ENCODE peak calls at places on chromosomes 5 and 9, in five cellular contexts. J is HL-60, O is fibroblast of mammary gland, Z is IMR-90, H is cardiac muscle cell. M is an unnamed sample.

GRCh38 chr5:59042201-59042600 is 459.3 kb downstream of the RAB3C start:
- DNase-seq in O (peak; percentile 92), Z (peak; percentile 63), J (no peak), H (peak; percentile 71), M (no peak)

GRCh38 chr5:92409131-92409530 is 1026.0 kb upstream of the ARRDC3 start:
- DNase-seq in Z (no peak), H (peak; percentile 6), O (peak; percentile 72), J (no peak), M (no peak)

GRCh38 chr9:128892223-128892892 is 10.4 kb downstream of the LRRC8A start:
- DNase-seq in O (peak; percentile 94), J (no peak), H (peak; percentile 96), Z (peak; percentile 81), M (peak; percentile 89)

GRCh38 chr9:78370991-78371390 is 74.1 kb downstream of the PSAT1 start:
- DNase-seq in Z (no peak), O (no peak), J (no peak), H (no peak), M (no peak)

GRCh38 chr9:98602839-98603238 is 105.9 kb downstream of the GABBR2 start:
- DNase-seq in H (peak; percentile 50), Z (no peak), O (no peak), J (no peak), M (no peak)

GRCh38 chr5:65856520-65856919 is 69.9 kb upstream of the ERBIN start:
- DNase-seq in O (no peak), H (no peak), J (no peak), Z (no peak), M (no peak)

GRCh38 chr5:122165574-122166021 is 36.3 kb downstream of the ZNF474 start:
- DNase-seq in H (peak; percentile 78), J (no peak), Z (peak; percentile 91), O (peak; percentile 68), M (no peak)

GRCh38 chr9:136975624-136976023 is 1.7 kb upstream of the PTGDS start:
- DNase-seq in O (no peak), J (no peak), H (peak; percentile 36), Z (no peak), M (no peak)

GRCh38 chr5:116557669-116558271 is 16.9 kb downstream of the SEMA6A start:
- DNase-seq in H (peak; percentile 38), Z (peak; percentile 8), J (no peak), O (peak; percentile 38), M (no peak)

GRCh38 chr5:125317546-125317995 is 571.1 kb upstream of the ZNF608 start:
- DNase-seq in H (no peak), J (no peak), O (no peak), Z (peak; percentile 16), M (no peak)

GRCh38 chr5:54363669-54364068 is 53.3 kb upstream of the ARL15 start:
- DNase-seq in H (no peak), Z (no peak), J (no peak), O (peak; percentile 53), M (no peak)

GRCh38 chr9:83598487-83598886 is 24.5 kb upstream of the IDNK start:
- DNase-seq in H (peak; percentile 79), Z (peak; percentile 7), J (peak; percentile 82), O (peak; percentile 77), M (no peak)

GRCh38 chr5:26121343-26121742 is 917.0 kb downstream of the CDH9 start:
- DNase-seq in H (no peak), J (no peak), Z (no peak), O (no peak), M (no peak)

GRCh38 chr9:1005043-1005667 is 28.7 kb downstream of the DMRT3 start:
- DNase-seq in Z (peak; percentile 47), H (peak; percentile 72), J (peak; percentile 63), O (peak; percentile 61), M (peak; percentile 27)

GRCh38 chr5:57259704-57260103 is 85.8 kb downstream of the GPBP1 start:
- DNase-seq in J (no peak), O (no peak), H (no peak), Z (peak; percentile 17), M (no peak)

GRCh38 chr9:1400983-1401382 is 350.8 kb downstream of the DMRT2 start:
- DNase-seq in J (no peak), O (no peak), H (no peak), Z (no peak), M (no peak)

GRCh38 chr9:137006116-137007003 is 10.0 kb upstream of the CLIC3 start:
- DNase-seq in J (no peak), H (peak; percentile 73), Z (peak; percentile 9), O (peak; percentile 51), M (no peak)

GRCh38 chr9:17614929-17615328 is 36.1 kb downstream of the SH3GL2 start:
- DNase-seq in J (no peak), H (no peak), O (peak; percentile 4), Z (peak; percentile 6), M (no peak)

GRCh38 chr5:137782055-137782454 is 27.9 kb upstream of the HNRNPA0 start:
- DNase-seq in H (no peak), O (no peak), J (no peak), Z (no peak), M (no peak)

GRCh38 chr5:138468133-138468965 is 3.1 kb downstream of the EGR1 start:
- DNase-seq in O (no peak), H (peak; percentile 60), J (no peak), Z (peak; percentile 54), M (no peak)

GRCh38 chr9:91790912-91791311 is 159.1 kb downstream of the ROR2 start:
- DNase-seq in J (no peak), Z (peak; percentile 89), H (no peak), O (peak; percentile 61), M (no peak)

GRCh38 chr5:68710514-68710913 is 383.3 kb upstream of the SLC30A5 start:
- DNase-seq in H (no peak), Z (no peak), J (no peak), O (no peak), M (no peak)

GRCh38 chr5:4879693-4880303 is 260.3 kb upstream of the ADAMTS16 start:
- DNase-seq in Z (peak; percentile 47), H (peak; percentile 72), O (peak; percentile 74), J (no peak), M (peak; percentile 66)

GRCh38 chr9:97983524-97984187 is 515 bp downstream of the ANP32B start:
- DNase-seq in O (peak; percentile 7), Z (peak; percentile 9), H (peak; percentile 50), J (no peak), M (peak; percentile 63)

GRCh38 chr5:15383469-15383868 is 116.5 kb upstream of the FBXL7 start:
- DNase-seq in Z (peak; percentile 28), O (peak; percentile 22), J (no peak), H (peak; percentile 25), M (no peak)

GRCh38 chr5:138632900-138633489 is 57.8 kb upstream of the HSPA9 start:
- DNase-seq in J (peak; percentile 21), H (peak; percentile 96), Z (peak; percentile 75), O (peak; percentile 90), M (peak; percentile 62)

DNA sequence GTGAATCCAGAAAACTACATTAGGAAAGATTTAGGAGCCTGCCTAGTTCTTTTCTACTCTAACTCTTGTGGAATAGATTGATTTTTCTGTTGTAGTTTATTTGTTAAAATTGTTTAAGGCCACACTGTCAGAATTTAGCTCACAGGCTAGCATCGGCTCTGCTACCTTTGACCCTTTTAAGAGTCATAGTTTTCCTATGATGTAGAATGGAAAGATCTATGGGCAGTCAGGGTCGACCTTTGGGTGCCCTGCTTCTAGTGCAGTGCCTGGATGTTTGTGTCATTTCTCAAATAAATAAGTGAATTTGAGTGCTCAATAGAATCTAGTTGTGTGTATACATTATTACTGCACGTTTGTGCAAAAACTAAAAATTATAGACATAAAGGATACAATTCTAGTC is 38.7 kb downstream of the BASP1 start:
- DNase-seq in H (no peak), J (no peak), O (peak; percentile 37), Z (no peak), M (no peak)
- H3K4me3 ChIP-seq in H (no peak overlapping the region), J (no peak overlapping the region), O (no peak overlapping the region), Z (no peak overlapping the region), M (no peak overlapping the region)

GRCh38 chr5:60948738-60949137 is 3.7 kb downstream of the NDUFAF2 start:
- DNase-seq in H (no peak), O (no peak), J (no peak), Z (no peak), M (no peak)

GRCh38 chr5:60945760-60946253 is 802 bp downstream of the NDUFAF2 start:
- DNase-seq in H (peak; percentile 75), Z (peak; percentile 37), J (no peak), O (peak; percentile 72), M (peak; percentile 57)

GRCh38 chr5:60944904-60945759 is at the start of the genes ERCC8 and NDUFAF2:
- DNase-seq in J (peak; percentile 55), H (peak; percentile 94), Z (peak; percentile 92), O (peak; percentile 90), M (peak; percentile 94)

GRCh38 chr5:60943624-60944023 is 1.2 kb downstream of the ERCC8 start:
- DNase-seq in O (peak; percentile 10), J (no peak), Z (no peak), H (no peak), M (no peak)
- H3K4me3 ChIP-seq in O (no peak overlapping the region), J (no peak overlapping the region), Z (no peak overlapping the region), H (peak overlapping the region; percentile 59), M (no peak overlapping the region)

GRCh38 chr9:33881635-33882034 is 64.7 kb downstream of the UBE2R2 start:
- DNase-seq in H (no peak), J (no peak), O (peak; percentile 35), Z (peak; percentile 57), M (no peak)

GRCh38 chr9:33877727-33878489 is 60.9 kb downstream of the UBE2R2 start:
- DNase-seq in H (no peak), Z (no peak), J (no peak), O (peak; percentile 33), M (no peak)

GRCh38 chr9:33884856-33885701 is 68.1 kb downstream of the UBE2R2 start:
- DNase-seq in H (peak; percentile 76), Z (peak; percentile 54), O (peak; percentile 39), J (no peak), M (peak; percentile 58)

GRCh38 chr9:33878691-33879366 is 61.9 kb downstream of the UBE2R2 start:
- DNase-seq in O (no peak), H (no peak), Z (no peak), J (no peak), M (no peak)

DNA sequence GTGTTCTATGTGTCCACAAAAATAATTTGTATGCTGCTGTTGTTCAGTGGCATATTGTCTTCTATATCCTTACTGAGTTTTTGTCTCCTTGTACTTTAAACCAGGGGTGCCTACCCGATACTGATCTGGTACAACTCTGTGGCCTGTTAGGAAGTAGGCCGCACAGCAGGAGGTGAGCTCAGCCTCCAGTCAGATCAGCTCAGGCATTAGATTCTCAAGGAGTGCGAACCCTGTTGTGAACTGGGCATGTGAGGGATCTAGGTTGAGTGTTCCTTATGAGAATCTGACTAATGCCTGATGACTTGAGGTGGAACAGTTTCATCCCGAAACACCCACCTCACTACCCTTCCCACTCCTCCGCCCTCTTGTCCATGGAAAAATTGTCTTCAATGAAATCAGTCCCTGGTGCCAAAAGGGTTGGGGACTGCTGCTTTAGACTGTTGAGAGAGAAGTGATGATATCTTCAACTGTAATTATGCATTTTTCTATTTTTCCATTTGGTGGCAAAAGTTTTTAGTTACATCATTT is 63.7 kb downstream of the UBE2R2 start:
- DNase-seq in O (no peak), H (no peak), Z (no peak), J (no peak), M (no peak)
- H3K4me3 ChIP-seq in O (no peak overlapping the region), H (no peak overlapping the region), Z (no peak overlapping the region), J (no peak overlapping the region), M (no peak overlapping the region)

GRCh38 chr9:37574241-37574721 is 1.9 kb downstream of the FBXO10 start:
- DNase-seq in J (no peak), H (peak; percentile 78), O (peak; percentile 57), Z (peak; percentile 62), M (no peak)

GRCh38 chr9:37575921-37576721 is at the start of gene FBXO10:
- DNase-seq in Z (peak; percentile 77), O (peak; percentile 59), H (peak; percentile 81), J (no peak), M (peak; percentile 70)

GRCh38 chr9:37575511-37575914 is 667 bp downstream of the FBXO10 start:
- DNase-seq in Z (no peak), J (no peak), O (no peak), H (peak; percentile 5), M (no peak)

GRCh38 chr9:37574996-37575395 is 1.2 kb downstream of the FBXO10 start:
- DNase-seq in O (peak; percentile 55), J (no peak), Z (peak; percentile 41), H (no peak), M (no peak)
- H3K4me3 ChIP-seq in O (peak overlapping the region; percentile 75), J (no peak overlapping the region), Z (no peak overlapping the region), H (peak overlapping the region; percentile 60), M (peak overlapping the region; percentile 93)